ENCODE peak calls at places on chromosomes 12 and 14, in seven cellular contexts. U is thoracic aorta, F is LoVo, J is fibroblast of lung, Q is H4, K is cardiac septum, O is thyroid gland. L is an unnamed sample.

GRCh38 chr12:94165152-94165551 is 16.8 kb downstream of the PLXNC1 start:
- DNase-seq in Q (no peak), K (no peak), U (no peak), J (no peak), O (no peak), F (no peak), L (no peak)

GRCh38 chr12:23585782-23586163 is 363.7 kb downstream of the SOX5 start:
- DNase-seq in K (no peak), Q (no peak), J (no peak), F (no peak), O (no peak), U (no peak), L (no peak)

GRCh38 chr12:49131051-49131972 is at the start of gene TUBA1B:
- DNase-seq in U (peak), K (peak), Q (peak), J (peak), F (peak), O (peak), L (peak)

GRCh38 chr12:121214855-121215745 is 5.2 kb downstream of the P2RX4 start:
- DNase-seq in J (peak), U (no peak), O (no peak), K (no peak), Q (peak), F (peak), L (peak)

GRCh38 chr12:110176745-110177144 is 52.6 kb downstream of the IFT81 start:
- DNase-seq in F (no peak), Q (no peak), U (no peak), K (no peak), J (peak), O (no peak), L (no peak)

GRCh38 chr12:726281-727140 is 25.9 kb upstream of the WNK1 start:
- DNase-seq in Q (no peak), K (no peak), O (no peak), J (peak), U (no peak), F (peak), L (peak)

GRCh38 chr12:19965196-19966038 is 402.9 kb upstream of the PDE3A start:
- DNase-seq in U (no peak), O (no peak), J (peak), F (no peak), Q (no peak), K (no peak), L (no peak)

GRCh38 chr14:20768593-20768892 is 339 bp downstream of the EDDM3B start:
- DNase-seq in O (no peak), K (no peak), F (no peak), Q (no peak), U (no peak), J (no peak), L (no peak)

GRCh38 chr12:57810450-57810849 is 8.1 kb downstream of the AVIL start:
- DNase-seq in J (peak), F (peak), U (no peak), K (no peak), O (no peak), Q (peak), L (no peak)

GRCh38 chr14:100543471-100544455 is 43.5 kb downstream of the BEGAIN start:
- DNase-seq in J (no peak), O (no peak), Q (no peak), F (no peak), K (no peak), U (no peak), L (no peak)

GRCh38 chr14:69571449-69571878 is 3.2 kb downstream of the CCDC177 start:
- DNase-seq in F (no peak), J (no peak), O (no peak), Q (no peak), U (no peak), K (no peak), L (peak)

GRCh38 chr14:56136571-56137498 is 18.6 kb downstream of the PELI2 start:
- DNase-seq in O (no peak), U (no peak), J (no peak), Q (no peak), F (no peak), K (no peak), L (no peak)

GRCh38 chr14:51147183-51147582 is 52.3 kb upstream of the TRIM9 start:
- DNase-seq in J (peak), U (no peak), K (no peak), F (no peak), Q (no peak), O (no peak), L (no peak)

GRCh38 chr14:76597387-76597786 is 163.9 kb upstream of the VASH1 start:
- DNase-seq in Q (no peak), O (no peak), K (no peak), F (no peak), U (no peak), J (no peak), L (no peak)

GRCh38 chr14:68924392-68925158 is 54.5 kb downstream of the ACTN1 start:
- DNase-seq in U (peak), J (peak), K (no peak), F (no peak), O (no peak), Q (no peak), L (no peak)

L was measured in AG20443.